ENCODE peak calls at places on chromosomes 5 and 9, in ten cellular contexts. C is glutamatergic neuron; B is CD4-positive, alpha-beta T cell; P is pancreas; K is A673; T is AG04449; F is HFF-Myc; M is breast epithelium; N is AG09309; S is fibroblast of mammary gland. D is an unnamed sample.

GRCh38 chr5:84113246-84114118 is 271.2 kb downstream of the EDIL3 start:
- DNase-seq in C (no peak), B (no peak), P (no peak), K (peak), T (no peak), F (no peak), M (no peak), N (no peak), S (no peak), D (no peak)

GRCh38 chr5:43042176-43042625 is 2.1 kb upstream of the ANXA2R start:
- DNase-seq in C (peak), B (peak), P (peak), K (no peak), T (no peak), F (no peak), M (no peak), N (no peak), S (peak), D (peak)

GRCh38 chr5:133709074-133709676 is 96.8 kb upstream of the FSTL4 start:
- DNase-seq in C (no peak), B (no peak), P (no peak), K (no peak), T (no peak), F (peak), M (no peak), N (no peak), S (peak), D (no peak)

GRCh38 chr5:34062419-34062818 is 19.4 kb upstream of the C1QTNF3 start:
- DNase-seq in C (no peak), B (no peak), P (no peak), K (no peak), T (no peak), F (no peak), M (no peak), N (no peak), S (no peak), D (no peak)

GRCh38 chr9:137370865-137371520 is 52.0 kb downstream of the EXD3 start:
- DNase-seq in C (peak), B (no peak), P (peak), K (no peak), T (no peak), F (no peak), M (no peak), N (no peak), S (no peak), D (no peak)

GRCh38 chr5:180026320-180026719 is 45.2 kb downstream of the RNF130 start:
- DNase-seq in C (no peak), B (no peak), P (peak), K (no peak), T (no peak), F (no peak), M (peak), N (no peak), S (peak), D (no peak)

GRCh38 chr5:128356011-128356410 is 182.0 kb downstream of the FBN2 start:
- DNase-seq in C (no peak), B (no peak), P (no peak), K (no peak), T (no peak), F (no peak), M (no peak), N (no peak), S (no peak), D (no peak)

GRCh38 chr5:111627862-111628261 is 115.5 kb upstream of the STARD4 start:
- DNase-seq in C (no peak), B (no peak), P (no peak), K (no peak), T (no peak), F (no peak), M (no peak), N (no peak), S (no peak), D (no peak)

GRCh38 chr5:97088774-97089148 is 53.6 kb downstream of the LIX1 start:
- DNase-seq in C (no peak), B (no peak), P (no peak), K (no peak), T (no peak), F (no peak), M (no peak), N (no peak), S (no peak), D (no peak)

GRCh38 chr9:128724744-128725211 is 851 bp upstream of the ZDHHC12 start:
- DNase-seq in C (peak), B (no peak), P (peak), K (peak), T (no peak), F (peak), M (peak), N (no peak), S (peak), D (peak)

GRCh38 chr9:93265301-93265971 is 81.5 kb downstream of the WNK2 start:
- DNase-seq in C (no peak), B (no peak), P (no peak), K (no peak), T (no peak), F (no peak), M (peak), N (no peak), S (no peak), D (peak)

GRCh38 chr5:60652206-60652605 is 47.8 kb downstream of the DEPDC1B start:
- DNase-seq in C (no peak), B (no peak), P (no peak), K (peak), T (peak), F (peak), M (no peak), N (peak), S (peak), D (no peak)

GRCh38 chr9:77710965-77711657 is 63.0 kb upstream of the GNA14 start:
- DNase-seq in C (no peak), B (no peak), P (no peak), K (peak), T (no peak), F (no peak), M (no peak), N (no peak), S (peak), D (no peak)

GRCh38 chr5:164392531-164392930 is 887.1 kb downstream of the MAT2B start:
- DNase-seq in C (no peak), B (no peak), P (no peak), K (no peak), T (no peak), F (no peak), M (no peak), N (no peak), S (no peak), D (no peak)

GRCh38 chr5:168159425-168159824 is 132.0 kb upstream of the WWC1 start:
- DNase-seq in C (no peak), B (no peak), P (peak), K (peak), T (no peak), F (no peak), M (no peak), N (no peak), S (no peak), D (peak)

GRCh38 chr9:129544766-129545165 is 76.1 kb downstream of the C9orf50 start:
- DNase-seq in C (no peak), B (no peak), P (no peak), K (no peak), T (no peak), F (no peak), M (no peak), N (peak), S (peak), D (no peak)

GRCh38 chr5:113166710-113167366 is 190.2 kb downstream of the DCP2 start:
- DNase-seq in C (no peak), B (no peak), P (no peak), K (no peak), T (peak), F (peak), M (no peak), N (no peak), S (peak), D (no peak)

GRCh38 chr5:152686931-152687330 is 281.9 kb upstream of the NMUR2 start:
- DNase-seq in C (no peak), B (no peak), P (no peak), K (no peak), T (no peak), F (no peak), M (no peak), N (no peak), S (peak), D (no peak)

GRCh38 chr9:23850242-23851023 is 24.4 kb upstream of the ELAVL2 start:
- DNase-seq in C (peak), B (no peak), P (no peak), K (no peak), T (no peak), F (no peak), M (no peak), N (no peak), S (no peak), D (no peak)

GRCh38 chr9:95171001-95171400 is 146.5 kb downstream of the FANCC start:
- DNase-seq in C (no peak), B (no peak), P (no peak), K (peak), T (no peak), F (peak), M (no peak), N (no peak), S (peak), D (peak)

GRCh38 chr9:36074870-36075532 is 38.3 kb downstream of the RECK start:
- DNase-seq in C (no peak), B (no peak), P (peak), K (peak), T (peak), F (peak), M (peak), N (peak), S (peak), D (no peak)

GRCh38 chr5:80592105-80592504 is 22.0 kb upstream of the ANKRD34B start:
- DNase-seq in C (no peak), B (no peak), P (no peak), K (no peak), T (no peak), F (no peak), M (no peak), N (no peak), S (no peak), D (no peak)

GRCh38 chr9:122236681-122237080 is 7.9 kb upstream of the LHX6 start:
- DNase-seq in C (no peak), B (no peak), P (no peak), K (no peak), T (no peak), F (no peak), M (no peak), N (no peak), S (peak), D (no peak)

GRCh38 chr5:114308017-114308416 is 53.9 kb upstream of the KCNN2 start:
- DNase-seq in C (no peak), B (no peak), P (no peak), K (no peak), T (no peak), F (no peak), M (no peak), N (no peak), S (no peak), D (no peak)

GRCh38 chr9:86469476-86470087 is 115.4 kb upstream of the TUT7 start:
- DNase-seq in C (no peak), B (no peak), P (no peak), K (no peak), T (no peak), F (no peak), M (no peak), N (no peak), S (no peak), D (no peak)

GRCh38 chr9:126423022-126423708 is 96.5 kb downstream of the MVB12B start:
- DNase-seq in C (no peak), B (no peak), P (no peak), K (no peak), T (no peak), F (no peak), M (no peak), N (no peak), S (no peak), D (no peak)

GRCh38 chr5:78221964-78222451 is 72.5 kb downstream of the AP3B1 start:
- DNase-seq in C (no peak), B (no peak), P (no peak), K (peak), T (no peak), F (no peak), M (no peak), N (no peak), S (peak), D (peak)

GRCh38 chr9:86337469-86338107 is 16.6 kb downstream of the TUT7 start:
- DNase-seq in C (no peak), B (no peak), P (no peak), K (no peak), T (no peak), F (no peak), M (no peak), N (no peak), S (no peak), D (no peak)

GRCh38 chr5:133051117-133051546 is 681 bp upstream of the HSPA4 start:
- DNase-seq in C (no peak), B (no peak), P (no peak), K (no peak), T (no peak), F (no peak), M (peak), N (no peak), S (no peak), D (no peak)

GRCh38 chr9:73143606-73144328 is 7.9 kb upstream of the ANXA1 start:
- DNase-seq in C (no peak), B (no peak), P (no peak), K (peak), T (peak), F (peak), M (no peak), N (peak), S (peak), D (no peak)

GRCh38 chr5:73692166-73692640 is 66.2 kb downstream of the ARHGEF28 start:
- DNase-seq in C (no peak), B (no peak), P (no peak), K (peak), T (peak), F (no peak), M (no peak), N (peak), S (peak), D (no peak)

GRCh38 chr5:175788155-175788787 is 83.1 kb upstream of the CPLX2 start:
- DNase-seq in C (no peak), B (no peak), P (no peak), K (no peak), T (no peak), F (no peak), M (no peak), N (no peak), S (no peak), D (no peak)

GRCh38 chr5:74885170-74885569 is 19.0 kb upstream of the FAM169A start:
- DNase-seq in C (no peak), B (no peak), P (no peak), K (no peak), T (no peak), F (no peak), M (no peak), N (no peak), S (no peak), D (no peak)

GRCh38 chr9:137359850-137360249 is 57.8 kb upstream of the NRARP start:
- DNase-seq in C (no peak), B (no peak), P (no peak), K (no peak), T (no peak), F (no peak), M (no peak), N (no peak), S (no peak), D (no peak)

GRCh38 chr5:143543358-143544255 is 140.1 kb upstream of the NR3C1 start:
- DNase-seq in C (no peak), B (no peak), P (no peak), K (no peak), T (no peak), F (no peak), M (no peak), N (no peak), S (peak), D (no peak)

GRCh38 chr5:67283275-67283987 is 86.8 kb upstream of the CD180 start:
- DNase-seq in C (no peak), B (no peak), P (no peak), K (no peak), T (no peak), F (no peak), M (no peak), N (no peak), S (no peak), D (no peak)

GRCh38 chr9:38160613-38161215 is 91.7 kb upstream of the SHB start:
- DNase-seq in C (peak), B (peak), P (peak), K (peak), T (no peak), F (no peak), M (no peak), N (no peak), S (peak), D (peak)

GRCh38 chr5:180390441-180391190 is 37.5 kb upstream of the GFPT2 start:
- DNase-seq in C (no peak), B (no peak), P (no peak), K (no peak), T (no peak), F (no peak), M (no peak), N (no peak), S (no peak), D (no peak)

GRCh38 chr9:90645721-90646120 is 3.1 kb upstream of the DIRAS2 start:
- DNase-seq in C (no peak), B (no peak), P (no peak), K (no peak), T (no peak), F (no peak), M (no peak), N (no peak), S (no peak), D (no peak)
- TF ChIP-seq CTCF in C (no peak), B (no peak), P (no peak), K (no peak), T (no peak), F (no peak), M (no peak), N (no peak), S (no peak), D (no peak)

DNA sequence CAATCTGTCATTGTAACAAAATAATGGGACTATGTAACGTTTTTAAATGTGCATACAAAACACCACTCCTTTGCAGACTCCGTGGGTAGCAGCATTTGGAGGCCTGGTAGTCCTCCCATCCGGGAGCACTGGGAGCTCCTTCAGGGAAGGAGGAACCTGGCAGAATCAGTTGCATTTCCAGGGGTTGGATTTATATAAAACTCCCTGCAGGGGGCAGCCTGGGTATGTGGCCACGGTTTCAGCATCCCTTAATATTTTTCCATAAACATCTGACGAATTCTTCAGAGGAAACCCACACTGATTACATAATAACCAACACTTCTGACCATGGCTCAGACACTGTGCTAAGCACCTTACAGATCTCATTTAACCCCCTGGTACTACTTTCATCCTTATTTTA is 6.1 kb upstream of the AFAP1L1 start:
- DNase-seq in C (no peak), B (no peak), P (no peak), K (peak), T (no peak), F (no peak), M (no peak), N (no peak), S (peak), D (no peak)
- TF ChIP-seq CTCF in C (no peak), B (no peak), P (no peak), K (peak), T (peak), F (peak), M (no peak), N (peak), S (peak), D (no peak)

GRCh38 chr9:503881-504852 is 289.5 kb downstream of the DOCK8 start:
- DNase-seq in C (peak), B (peak), P (peak), K (peak), T (no peak), F (no peak), M (peak), N (no peak), S (peak), D (peak)
- TF ChIP-seq CTCF in C (peak), B (peak), P (no peak), K (no peak), T (peak), F (no peak), M (no peak), N (no peak), S (no peak), D (peak)

DNA sequence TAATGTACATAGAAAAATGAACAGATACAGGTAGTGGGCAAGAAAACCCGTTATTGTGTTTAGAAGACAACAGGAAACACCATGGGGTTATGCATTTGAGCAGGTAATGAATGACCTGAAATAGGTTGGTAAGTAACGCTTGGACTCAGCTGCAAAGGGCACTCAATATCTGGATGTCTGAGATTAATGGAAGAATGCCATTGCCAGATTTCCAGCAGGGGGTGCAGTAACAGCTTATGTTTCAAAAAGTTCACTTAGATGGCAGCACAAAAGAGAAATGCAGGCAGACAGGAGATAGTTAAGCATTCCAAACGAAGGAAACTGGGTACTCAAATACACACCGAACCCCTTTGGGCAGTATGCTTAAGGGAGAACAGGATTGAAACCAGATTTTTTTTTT is 285.5 kb upstream of the VLDLR start:
- DNase-seq in C (no peak), B (no peak), P (no peak), K (peak), T (no peak), F (no peak), M (no peak), N (no peak), S (peak), D (no peak)
- TF ChIP-seq CTCF in C (peak), B (no peak), P (no peak), K (peak), T (no peak), F (peak), M (no peak), N (peak), S (no peak), D (peak)

DNA sequence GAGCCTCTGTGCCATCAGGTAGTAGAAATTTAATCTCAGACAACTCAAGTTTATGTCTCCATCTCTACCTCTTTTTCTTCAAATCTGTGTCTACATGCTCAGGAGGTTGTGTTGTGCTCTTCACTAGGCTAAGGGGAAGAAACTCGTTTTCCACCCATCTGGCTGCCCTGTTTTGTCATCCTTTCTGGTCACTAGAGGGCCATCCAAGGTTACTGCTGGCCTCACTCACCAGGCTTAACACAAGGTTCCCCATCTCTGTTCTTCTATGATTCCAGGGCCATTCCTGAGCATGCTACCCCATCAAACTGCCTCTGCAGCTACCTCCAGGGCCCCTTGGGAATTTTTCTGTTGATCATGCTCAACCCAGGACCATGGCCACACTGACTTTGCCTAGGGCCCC is 213.3 kb upstream of the FBXL7 start:
- DNase-seq in C (no peak), B (no peak), P (no peak), K (no peak), T (no peak), F (no peak), M (no peak), N (no peak), S (no peak), D (no peak)
- TF ChIP-seq CTCF in C (no peak), B (no peak), P (no peak), K (no peak), T (no peak), F (peak), M (no peak), N (no peak), S (no peak), D (no peak)